ENCODE peak calls at places on chromosomes 2 and 18, in nine cellular contexts. X, M, O, E, P, G, N, V and T are unnamed samples.

GRCh38 chr2:177740718-177741117 is 331.9 kb downstream of the PDE11A start:
- DNase-seq in X (no peak), O (no peak), E (no peak), N (no peak), M (peak; percentile 43), P (no peak), G (no peak), V (no peak), T (no peak)

GRCh38 chr2:203097735-203098134 is 83.1 kb downstream of the NBEAL1 start:
- DNase-seq in O (no peak), X (peak; percentile 12), M (peak; percentile 23), G (no peak), N (no peak), P (no peak), V (no peak), E (no peak), T (no peak)

GRCh38 chr2:857081-857480 is 93.6 kb upstream of the SNTG2 start:
- DNase-seq in P (no peak), M (no peak), G (no peak), E (no peak), V (no peak), N (no peak), X (no peak), O (no peak), T (no peak)

GRCh38 chr2:122191331-122191730 is 435.9 kb downstream of the TSN start:
- DNase-seq in O (peak; percentile 28), N (no peak), M (peak; percentile 11), V (no peak), E (no peak), X (peak; percentile 91), G (peak; percentile 73), P (peak; percentile 65), T (peak; percentile 18)

GRCh38 chr2:62032096-62032495 is 126.6 kb downstream of the COMMD1 start:
- DNase-seq in E (no peak), G (no peak), P (no peak), N (no peak), O (no peak), V (no peak), X (no peak), M (no peak), T (no peak)

GRCh38 chr18:77444385-77444784 is 194.7 kb downstream of the GALR1 start:
- DNase-seq in O (no peak), N (no peak), M (no peak), G (no peak), V (no peak), P (no peak), X (no peak), E (no peak), T (no peak)

GRCh38 chr2:207825958-207826330 is 56.2 kb upstream of the FZD5 start:
- DNase-seq in E (no peak), M (peak; percentile 10), N (no peak), G (no peak), O (no peak), P (no peak), X (no peak), V (no peak), T (no peak)

GRCh38 chr2:109419171-109419756 is 194.5 kb downstream of the SEPTIN10 start:
- DNase-seq in V (no peak), E (no peak), P (no peak), X (no peak), O (no peak), G (no peak), M (no peak), N (no peak), T (no peak)

GRCh38 chr18:50356036-50356945 is 18.6 kb upstream of the SKA1 start:
- DNase-seq in O (no peak), X (no peak), P (peak; percentile 70), V (no peak), G (no peak), N (peak; percentile 85), E (no peak), M (peak; percentile 41), T (no peak)

GRCh38 chr2:223526106-223526505 is 76.1 kb downstream of the SCG2 start:
- DNase-seq in M (peak; percentile 33), O (no peak), V (no peak), E (peak; percentile 36), P (peak; percentile 63), G (no peak), X (no peak), N (no peak), T (no peak)

GRCh38 chr2:234333168-234334130 is 163.4 kb downstream of the ARL4C start:
- DNase-seq in G (no peak), P (no peak), M (no peak), E (no peak), X (no peak), O (peak; percentile 18), N (no peak), V (no peak), T (no peak)

GRCh38 chr18:79970419-79971133 is 6.1 kb downstream of the HSBP1L1 start:
- DNase-seq in G (no peak), M (no peak), V (no peak), O (no peak), E (no peak), X (no peak), N (no peak), P (no peak), T (no peak)

GRCh38 chr18:45322343-45322742 is 292.9 kb upstream of the SLC14A2 start:
- DNase-seq in P (no peak), N (no peak), E (no peak), X (no peak), O (no peak), M (no peak), V (no peak), G (no peak), T (no peak)

GRCh38 chr18:23701017-23701416 is 11.8 kb downstream of the LAMA3 start:
- DNase-seq in N (no peak), V (no peak), E (no peak), X (no peak), M (no peak), P (no peak), G (no peak), O (no peak), T (no peak)

GRCh38 chr18:55405655-55406373 is 182.2 kb downstream of the TCF4 start:
- DNase-seq in E (peak; percentile 97), P (peak; percentile 89), X (peak; percentile 97), G (no peak), V (peak; percentile 37), N (no peak), M (peak; percentile 95), O (peak; percentile 89), T (peak; percentile 95)

GRCh38 chr2:111626037-111626861 is 257.7 kb downstream of the ANAPC1 start:
- DNase-seq in O (no peak), E (no peak), X (peak; percentile 22), P (no peak), M (no peak), V (no peak), G (no peak), N (no peak), T (no peak)

GRCh38 chr2:160306985-160307384 is 106.9 kb upstream of the ITGB6 start:
- DNase-seq in V (peak; percentile 32), G (no peak), X (no peak), M (peak; percentile 96), E (peak; percentile 82), O (no peak), P (no peak), N (no peak), T (peak; percentile 93)

GRCh38 chr2:232328516-232329460 is 49.8 kb upstream of the ALPP start:
- DNase-seq in M (no peak), G (peak; percentile 5), O (no peak), N (no peak), P (no peak), X (no peak), V (peak; percentile 18), E (no peak), T (no peak)

GRCh38 chr2:69315160-69315761 is 71.8 kb downstream of the GFPT1 start:
- DNase-seq in N (peak; percentile 19), X (no peak), G (no peak), V (no peak), P (no peak), E (no peak), O (no peak), M (no peak), T (no peak)

GRCh38 chr18:78448106-78448505 is 531.5 kb upstream of the SALL3 start:
- DNase-seq in M (no peak), G (peak; percentile 34), E (no peak), N (no peak), V (no peak), X (no peak), O (peak; percentile 23), P (no peak), T (no peak)

GRCh38 chr18:61797691-61798590 is 94.9 kb downstream of the RNF152 start:
- DNase-seq in M (no peak), V (no peak), X (no peak), O (peak; percentile 55), P (no peak), G (no peak), E (no peak), N (no peak), T (no peak)

GRCh38 chr2:88148929-88149438 is 21.1 kb upstream of the FABP1 start:
- DNase-seq in X (no peak), E (no peak), G (no peak), P (no peak), O (no peak), V (no peak), M (no peak), N (no peak), T (no peak)

GRCh38 chr2:234363011-234363487 is 133.8 kb downstream of the ARL4C start:
- DNase-seq in G (peak; percentile 71), P (peak; percentile 80), O (peak; percentile 86), N (no peak), X (peak; percentile 60), E (peak; percentile 69), V (no peak), M (peak; percentile 25), T (peak; percentile 17)

GRCh38 chr2:190947711-190948251 is 66.2 kb downstream of the STAT1 start:
- DNase-seq in O (no peak), P (peak; percentile 68), G (no peak), M (peak; percentile 60), X (peak; percentile 35), V (no peak), E (peak; percentile 88), N (peak; percentile 53), T (peak; percentile 42)

GRCh38 chr2:1631292-1632005 is 112.9 kb downstream of the PXDN start:
- DNase-seq in P (no peak), X (no peak), O (peak; percentile 27), M (no peak), V (peak; percentile 27), G (no peak), N (no peak), E (no peak), T (no peak)

GRCh38 chr2:226048625-226049024 is 649.1 kb downstream of the NYAP2 start:
- DNase-seq in O (no peak), P (peak; percentile 83), V (no peak), E (peak; percentile 89), X (peak; percentile 26), G (no peak), M (peak; percentile 69), N (no peak), T (no peak)

GRCh38 chr2:172200495-172201085 is 97.9 kb upstream of the DLX2 start:
- DNase-seq in N (peak; percentile 25), P (peak; percentile 52), G (peak; percentile 33), O (no peak), E (no peak), X (peak; percentile 49), V (no peak), M (peak; percentile 75), T (no peak)

GRCh38 chr2:47904903-47905453 is 1.3 kb downstream of the FBXO11 start:
- DNase-seq in M (no peak), G (peak; percentile 35), X (peak; percentile 51), N (no peak), P (peak; percentile 11), V (peak; percentile 32), O (no peak), E (peak; percentile 5), T (no peak)

GRCh38 chr2:197759013-197759412 is 26.1 kb downstream of the BOLL start:
- DNase-seq in G (no peak), M (no peak), P (no peak), X (no peak), N (no peak), O (no peak), E (no peak), V (no peak), T (no peak)

GRCh38 chr2:231411237-231411636 is 15.7 kb downstream of the B3GNT7 start:
- DNase-seq in M (no peak), E (no peak), X (no peak), G (no peak), P (no peak), N (no peak), V (no peak), O (no peak), T (no peak)

GRCh38 chr2:228318218-228318617 is 136.7 kb upstream of the SPHKAP start:
- DNase-seq in X (peak; percentile 76), O (peak; percentile 79), N (peak; percentile 24), E (peak; percentile 0), G (peak; percentile 66), V (no peak), P (peak; percentile 48), M (peak; percentile 39), T (peak; percentile 50)